ENCODE peak calls at places on chromosomes 3 and 15, in five cellular contexts. One of them, this sample, is unnamed.

GRCh38 chr3:124075758-124076157 is 83.8 kb upstream of the ROPN1 start:
- DNase-seq in GM19239: no peak
- DNase-seq in Caki2: no peak
- DNase-seq in activated naive CD4-positive, alpha-beta T cell treated with anti-CD3 and anti-CD28 coated beads, Interleukin-2, amount 50 U/mL, for 16 hours: no peak
- DNase-seq in GM06990: no peak
- DNase-seq in this sample: no peak

GRCh38 chr15:89628301-89628700 is 27.0 kb downstream of the KIF7 start:
- DNase-seq in activated naive CD4-positive, alpha-beta T cell treated with anti-CD3 and anti-CD28 coated beads, Interleukin-2, amount 50 U/mL, for 16 hours: no peak
- DNase-seq in Caki2: no peak
- DNase-seq in GM06990: no peak
- DNase-seq in GM19239: no peak
- DNase-seq in this sample: no peak

GRCh38 chr3:179842061-179842460 is 189.2 kb downstream of the USP13 start:
- DNase-seq in activated naive CD4-positive, alpha-beta T cell treated with anti-CD3 and anti-CD28 coated beads, Interleukin-2, amount 50 U/mL, for 16 hours: no peak
- DNase-seq in GM19239: no peak
- DNase-seq in Caki2: no peak
- DNase-seq in GM06990: no peak
- DNase-seq in this sample: no peak

GRCh38 chr3:151093905-151094304 is 8.4 kb downstream of the MED12L start:
- DNase-seq in Caki2: no peak
- DNase-seq in GM06990: no peak
- DNase-seq in GM19239: no peak
- DNase-seq in activated naive CD4-positive, alpha-beta T cell treated with anti-CD3 and anti-CD28 coated beads, Interleukin-2, amount 50 U/mL, for 16 hours: no peak
- DNase-seq in this sample: no peak

GRCh38 chr3:66962624-66963023 is 35.5 kb upstream of the KBTBD8 start:
- DNase-seq in activated naive CD4-positive, alpha-beta T cell treated with anti-CD3 and anti-CD28 coated beads, Interleukin-2, amount 50 U/mL, for 16 hours: no peak
- DNase-seq in GM06990: no peak
- DNase-seq in Caki2: no peak
- DNase-seq in GM19239: no peak
- DNase-seq in this sample: no peak

GRCh38 chr3:43997788-43998373 is 243.8 kb upstream of the TOPAZ1 start:
- DNase-seq in activated naive CD4-positive, alpha-beta T cell treated with anti-CD3 and anti-CD28 coated beads, Interleukin-2, amount 50 U/mL, for 16 hours: no peak
- DNase-seq in Caki2: no peak
- DNase-seq in GM06990: peak; percentile 29
- DNase-seq in GM19239: no peak
- DNase-seq in this sample: no peak

GRCh38 chr3:192130534-192131132 is 596.7 kb downstream of the FGF12 start:
- DNase-seq in activated naive CD4-positive, alpha-beta T cell treated with anti-CD3 and anti-CD28 coated beads, Interleukin-2, amount 50 U/mL, for 16 hours: no peak
- DNase-seq in GM06990: no peak
- DNase-seq in Caki2: peak; percentile 27
- DNase-seq in GM19239: no peak
- DNase-seq in this sample: peak; percentile 33

GRCh38 chr15:90191795-90192494 is 9.2 kb upstream of the SEMA4B start:
- DNase-seq in Caki2: peak; percentile 96
- DNase-seq in GM19239: no peak
- DNase-seq in GM06990: peak; percentile 84
- DNase-seq in activated naive CD4-positive, alpha-beta T cell treated with anti-CD3 and anti-CD28 coated beads, Interleukin-2, amount 50 U/mL, for 16 hours: peak; percentile 36
- DNase-seq in this sample: peak; percentile 63

GRCh38 chr15:50944692-50945091 is 36.2 kb downstream of the AP4E1 start:
- DNase-seq in activated naive CD4-positive, alpha-beta T cell treated with anti-CD3 and anti-CD28 coated beads, Interleukin-2, amount 50 U/mL, for 16 hours: no peak
- DNase-seq in GM19239: no peak
- DNase-seq in Caki2: no peak
- DNase-seq in GM06990: no peak
- DNase-seq in this sample: no peak

GRCh38 chr3:41652931-41653330 is 309.0 kb downstream of the ULK4 start:
- DNase-seq in GM19239: no peak
- DNase-seq in activated naive CD4-positive, alpha-beta T cell treated with anti-CD3 and anti-CD28 coated beads, Interleukin-2, amount 50 U/mL, for 16 hours: no peak
- DNase-seq in GM06990: no peak
- DNase-seq in Caki2: no peak
- DNase-seq in this sample: no peak

GRCh38 chr3:169116056-169116693 is 547.3 kb downstream of the MECOM start:
- DNase-seq in Caki2: no peak
- DNase-seq in activated naive CD4-positive, alpha-beta T cell treated with anti-CD3 and anti-CD28 coated beads, Interleukin-2, amount 50 U/mL, for 16 hours: no peak
- DNase-seq in GM19239: no peak
- DNase-seq in GM06990: no peak
- DNase-seq in this sample: no peak

This sample was measured in RCC 7860.